ENCODE peak calls at places on chromosome 16, in six cellular contexts. One of them, this sample, is unnamed.

GRCh38 chr16:21646721-21647561 is 5.5 kb downstream of the IGSF6 start:
- DNase-seq in IMR-90: no peak
- DNase-seq in fibroblast of the aortic adventitia: no peak
- DNase-seq in dorsolateral prefrontal cortex: no peak
- DNase-seq in LNCaP clone FGC: no peak
- DNase-seq in fibroblast of pulmonary artery: no peak
- DNase-seq in this sample: no peak

GRCh38 chr16:31569360-31569717 is 41.6 kb downstream of the AHSP start:
- DNase-seq in IMR-90: no peak
- DNase-seq in fibroblast of the aortic adventitia: no peak
- DNase-seq in dorsolateral prefrontal cortex: no peak
- DNase-seq in LNCaP clone FGC: no peak
- DNase-seq in fibroblast of pulmonary artery: no peak
- DNase-seq in this sample: no peak

GRCh38 chr16:14669776-14670175 is 24.3 kb downstream of the PLA2G10 start:
- DNase-seq in IMR-90: no peak
- DNase-seq in fibroblast of the aortic adventitia: no peak
- DNase-seq in dorsolateral prefrontal cortex: no peak
- DNase-seq in LNCaP clone FGC: no peak
- DNase-seq in fibroblast of pulmonary artery: no peak
- DNase-seq in this sample: no peak

GRCh38 chr16:30051518-30051917 is 14.0 kb upstream of the ALDOA start:
- DNase-seq in IMR-90: peak; percentile 70
- DNase-seq in fibroblast of the aortic adventitia: peak; percentile 58
- DNase-seq in dorsolateral prefrontal cortex: peak; percentile 58
- DNase-seq in LNCaP clone FGC: no peak
- DNase-seq in fibroblast of pulmonary artery: peak; percentile 65
- DNase-seq in this sample: no peak

GRCh38 chr16:2337431-2338296 is 2.9 kb downstream of the ABCA3 start:
- DNase-seq in IMR-90: no peak
- DNase-seq in fibroblast of the aortic adventitia: no peak
- DNase-seq in dorsolateral prefrontal cortex: no peak
- DNase-seq in LNCaP clone FGC: no peak
- DNase-seq in fibroblast of pulmonary artery: no peak
- DNase-seq in this sample: no peak

GRCh38 chr16:22763655-22764054 is 50.3 kb upstream of the HS3ST2 start:
- DNase-seq in IMR-90: no peak
- DNase-seq in fibroblast of the aortic adventitia: no peak
- DNase-seq in dorsolateral prefrontal cortex: no peak
- DNase-seq in LNCaP clone FGC: no peak
- DNase-seq in fibroblast of pulmonary artery: no peak
- DNase-seq in this sample: no peak

GRCh38 chr16:5604770-5605169 is 507.2 kb upstream of the EEF2KMT start:
- DNase-seq in IMR-90: no peak
- DNase-seq in fibroblast of the aortic adventitia: no peak
- DNase-seq in dorsolateral prefrontal cortex: peak; percentile 56
- DNase-seq in LNCaP clone FGC: peak; percentile 7
- DNase-seq in fibroblast of pulmonary artery: no peak
- DNase-seq in this sample: no peak

GRCh38 chr16:12324152-12324551 is 347.6 kb downstream of the SNX29 start:
- DNase-seq in IMR-90: no peak
- DNase-seq in fibroblast of the aortic adventitia: no peak
- DNase-seq in dorsolateral prefrontal cortex: no peak
- DNase-seq in LNCaP clone FGC: no peak
- DNase-seq in fibroblast of pulmonary artery: no peak
- DNase-seq in this sample: no peak

GRCh38 chr16:72921620-72922019 is 126.3 kb downstream of the ZFHX3 start:
- DNase-seq in IMR-90: peak; percentile 32
- DNase-seq in fibroblast of the aortic adventitia: peak; percentile 36
- DNase-seq in dorsolateral prefrontal cortex: peak; percentile 42
- DNase-seq in LNCaP clone FGC: no peak
- DNase-seq in fibroblast of pulmonary artery: peak; percentile 71
- DNase-seq in this sample: no peak

GRCh38 chr16:4869147-4869790 is 22.0 kb downstream of the UBN1 start:
- DNase-seq in IMR-90: no peak
- DNase-seq in fibroblast of the aortic adventitia: no peak
- DNase-seq in dorsolateral prefrontal cortex: no peak
- DNase-seq in LNCaP clone FGC: peak; percentile 63
- DNase-seq in fibroblast of pulmonary artery: no peak
- DNase-seq in this sample: no peak

GRCh38 chr16:72066747-72067146 is 3.7 kb downstream of the HPR start:
- DNase-seq in IMR-90: peak; percentile 64
- DNase-seq in fibroblast of the aortic adventitia: peak; percentile 83
- DNase-seq in dorsolateral prefrontal cortex: no peak
- DNase-seq in LNCaP clone FGC: peak; percentile 14
- DNase-seq in fibroblast of pulmonary artery: peak; percentile 64
- DNase-seq in this sample: peak; percentile 16

GRCh38 chr16:20763461-20764232 is at the start of gene ACSM3:
- DNase-seq in IMR-90: peak; percentile 76
- DNase-seq in fibroblast of the aortic adventitia: peak; percentile 76
- DNase-seq in dorsolateral prefrontal cortex: no peak
- DNase-seq in LNCaP clone FGC: peak; percentile 87
- DNase-seq in fibroblast of pulmonary artery: peak; percentile 82
- DNase-seq in this sample: peak; percentile 34

GRCh38 chr16:28609631-28610594 is at the start of gene SULT1A1:
- DNase-seq in IMR-90: no peak
- DNase-seq in fibroblast of the aortic adventitia: peak; percentile 35
- DNase-seq in dorsolateral prefrontal cortex: no peak
- DNase-seq in LNCaP clone FGC: no peak
- DNase-seq in fibroblast of pulmonary artery: peak; percentile 60
- DNase-seq in this sample: no peak

GRCh38 chr16:68265078-68265925 is 976 bp downstream of the SLC7A6 start:
- DNase-seq in IMR-90: peak; percentile 69
- DNase-seq in fibroblast of the aortic adventitia: peak; percentile 74
- DNase-seq in dorsolateral prefrontal cortex: peak; percentile 40
- DNase-seq in LNCaP clone FGC: no peak
- DNase-seq in fibroblast of pulmonary artery: peak; percentile 64
- DNase-seq in this sample: peak; percentile 59

DNA sequence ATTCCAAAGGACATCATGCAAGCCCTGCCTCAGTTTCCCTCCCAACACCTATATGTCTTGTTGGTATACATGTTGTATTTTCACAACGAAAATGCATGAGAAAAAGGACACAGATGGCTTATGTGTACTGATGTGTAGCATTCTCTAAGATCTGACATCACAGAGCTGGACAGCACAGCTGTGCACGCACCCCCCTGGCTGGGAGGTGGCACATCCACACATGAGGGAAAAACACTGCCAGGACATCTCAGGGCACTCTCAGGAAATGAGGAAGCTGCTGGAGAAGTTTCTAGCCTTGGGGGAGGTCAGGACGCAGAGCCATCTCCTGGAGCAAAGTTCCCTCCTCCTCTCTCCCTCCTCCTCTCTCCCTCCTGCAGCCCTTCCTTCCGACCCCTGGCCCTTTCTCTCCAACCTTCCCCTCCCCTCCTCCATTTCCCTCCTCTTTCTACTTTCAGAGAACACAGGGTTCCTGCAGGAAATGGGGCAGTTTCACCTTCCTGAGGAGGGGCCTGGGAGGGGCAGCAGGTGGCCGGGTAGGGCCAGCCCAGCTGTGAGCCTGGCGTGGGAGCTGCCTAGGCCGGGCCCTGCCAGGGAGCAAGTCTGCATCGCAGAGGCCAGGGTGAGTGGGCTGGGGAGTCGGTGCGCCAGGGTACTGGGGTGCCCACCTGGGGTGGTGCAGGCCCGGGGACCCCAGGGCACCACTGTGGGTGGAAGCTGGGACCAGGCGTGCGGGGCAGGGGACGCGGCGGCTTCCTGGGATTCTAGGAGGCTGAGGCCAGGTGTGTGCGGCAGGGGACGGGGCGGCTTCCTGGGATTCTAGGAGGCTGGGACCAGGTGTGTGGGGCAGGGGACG is at the start of gene DPEP1:
- DNase-seq in IMR-90: no peak
- DNase-seq in fibroblast of the aortic adventitia: no peak
- DNase-seq in dorsolateral prefrontal cortex: no peak
- DNase-seq in LNCaP clone FGC: no peak
- DNase-seq in fibroblast of pulmonary artery: no peak
- DNase-seq in this sample: no peak
- H3K4me3 ChIP-seq in IMR-90: no peak within 1 kb of the TSS
- H3K4me3 ChIP-seq in fibroblast of the aortic adventitia: no peak within 1 kb of the TSS
- H3K4me3 ChIP-seq in dorsolateral prefrontal cortex: no peak within 1 kb of the TSS
- H3K4me3 ChIP-seq in LNCaP clone FGC: no peak within 1 kb of the TSS
- H3K4me3 ChIP-seq in fibroblast of pulmonary artery: no peak within 1 kb of the TSS
- H3K4me3 ChIP-seq in this sample: no peak within 1 kb of the TSS

GRCh38 chr16:55384848-55385247 is 60.8 kb downstream of the IRX6 start:
- DNase-seq in IMR-90: no peak
- DNase-seq in fibroblast of the aortic adventitia: no peak
- DNase-seq in dorsolateral prefrontal cortex: no peak
- DNase-seq in LNCaP clone FGC: no peak
- DNase-seq in fibroblast of pulmonary artery: no peak
- DNase-seq in this sample: no peak
- TF ChIP-seq CTCF in IMR-90: no peak
- TF ChIP-seq CTCF in fibroblast of the aortic adventitia: no peak
- TF ChIP-seq CTCF in dorsolateral prefrontal cortex: no peak
- TF ChIP-seq CTCF in LNCaP clone FGC: no peak
- TF ChIP-seq CTCF in fibroblast of pulmonary artery: no peak
- TF ChIP-seq CTCF in this sample: no peak

DNA sequence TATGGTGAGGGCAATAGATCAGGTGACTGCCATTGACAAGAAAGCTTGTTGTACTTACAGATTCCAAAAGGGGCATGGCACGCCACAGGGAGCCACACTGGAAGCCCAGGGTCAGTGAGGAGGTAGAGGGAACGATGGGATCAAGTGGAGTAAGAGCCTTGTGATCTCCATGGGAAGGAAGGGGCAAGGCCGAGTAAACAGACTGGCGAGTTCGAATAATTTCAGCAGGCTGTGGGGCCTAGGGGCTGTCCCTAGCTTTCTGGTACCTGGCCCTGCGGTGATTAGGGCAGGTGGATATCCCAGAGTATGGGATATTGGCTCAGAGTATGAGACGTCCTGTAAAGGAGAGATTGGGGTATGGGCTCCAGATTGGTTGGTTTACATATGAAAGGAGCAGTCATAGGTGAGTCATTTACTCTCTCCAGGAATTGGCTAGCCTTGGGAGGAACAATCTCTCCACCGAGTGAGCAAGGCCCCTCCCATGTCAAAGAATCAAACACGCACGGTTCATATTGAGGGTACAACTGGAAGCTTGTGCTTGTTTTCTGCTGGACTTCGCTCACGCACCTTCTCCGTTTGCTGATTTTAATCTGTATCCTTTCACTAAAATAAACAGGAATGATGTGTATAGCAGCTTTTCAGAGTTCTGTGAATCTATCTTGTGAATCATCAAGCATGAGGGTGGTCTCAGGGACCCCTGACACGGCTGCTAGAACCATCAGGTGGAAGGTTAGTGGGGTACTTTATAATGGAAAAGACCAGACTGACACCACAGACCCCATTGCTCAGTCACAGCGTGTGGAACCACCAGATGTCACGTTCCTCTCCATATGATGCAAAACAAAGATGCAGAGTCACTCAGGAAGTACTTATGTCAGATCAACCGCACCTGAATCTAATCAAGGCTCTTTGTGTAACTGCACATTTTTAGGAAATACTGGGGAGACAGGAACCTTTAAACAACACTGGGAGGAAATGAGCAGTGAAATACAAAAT is 27.9 kb downstream of the GABARAPL2 start:
- DNase-seq in IMR-90: peak; percentile 83
- DNase-seq in fibroblast of the aortic adventitia: peak; percentile 47
- DNase-seq in dorsolateral prefrontal cortex: no peak
- DNase-seq in LNCaP clone FGC: no peak
- DNase-seq in fibroblast of pulmonary artery: peak; percentile 46
- DNase-seq in this sample: peak; percentile 68
- H3K4me3 ChIP-seq in IMR-90: no peak overlapping the region
- H3K4me3 ChIP-seq in fibroblast of the aortic adventitia: no peak overlapping the region
- H3K4me3 ChIP-seq in dorsolateral prefrontal cortex: no peak overlapping the region
- H3K4me3 ChIP-seq in LNCaP clone FGC: no peak overlapping the region
- H3K4me3 ChIP-seq in fibroblast of pulmonary artery: no peak overlapping the region
- H3K4me3 ChIP-seq in this sample: no peak overlapping the region

GRCh38 chr16:56246051-56246817 is 54.9 kb downstream of the GNAO1 start:
- DNase-seq in IMR-90: peak; percentile 5
- DNase-seq in fibroblast of the aortic adventitia: no peak
- DNase-seq in dorsolateral prefrontal cortex: peak; percentile 90
- DNase-seq in LNCaP clone FGC: peak; percentile 43
- DNase-seq in fibroblast of pulmonary artery: no peak
- DNase-seq in this sample: no peak
- TF ChIP-seq CTCF in IMR-90: no peak
- TF ChIP-seq CTCF in fibroblast of the aortic adventitia: no peak
- TF ChIP-seq CTCF in dorsolateral prefrontal cortex: peak; percentile 48
- TF ChIP-seq CTCF in LNCaP clone FGC: no peak
- TF ChIP-seq CTCF in fibroblast of pulmonary artery: no peak
- TF ChIP-seq CTCF in this sample: no peak

DNA sequence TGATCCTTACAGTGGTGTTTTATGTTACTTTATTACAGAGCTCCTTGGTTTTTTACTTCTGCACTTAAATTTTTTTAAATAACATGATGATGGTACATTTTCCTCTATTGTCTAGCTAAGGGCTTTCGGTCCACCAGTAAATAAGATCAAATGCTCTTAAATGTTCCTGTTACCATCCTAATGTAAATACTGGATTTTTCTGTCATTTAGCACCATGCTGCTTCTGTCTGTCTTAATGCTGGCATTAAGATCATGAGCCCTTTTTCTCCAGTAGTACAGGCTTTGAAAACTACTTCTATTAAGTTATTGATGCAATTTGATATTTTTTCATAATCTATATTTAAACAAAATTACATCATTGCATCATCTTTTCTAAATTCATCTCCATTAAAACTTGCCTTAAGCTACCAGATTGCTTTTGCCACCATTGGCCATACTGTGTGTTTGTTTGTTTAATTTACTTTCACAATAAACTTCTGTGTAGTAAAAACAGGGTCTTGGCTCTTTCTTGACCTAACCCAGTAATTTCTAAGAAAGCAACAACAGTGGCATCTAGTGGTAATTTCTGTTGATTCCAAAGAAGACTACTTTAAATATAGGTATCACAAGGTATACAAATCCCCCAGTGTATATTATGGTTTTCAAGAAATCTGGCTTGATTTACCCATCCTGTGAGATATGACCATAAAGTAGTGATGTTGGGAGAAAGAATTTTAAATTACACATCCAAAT is 9.0 kb upstream of the PHAF1 start:
- DNase-seq in IMR-90: peak; percentile 56
- DNase-seq in fibroblast of the aortic adventitia: peak; percentile 63
- DNase-seq in dorsolateral prefrontal cortex: no peak
- DNase-seq in LNCaP clone FGC: no peak
- DNase-seq in fibroblast of pulmonary artery: peak; percentile 64
- DNase-seq in this sample: no peak
- H3K4me3 ChIP-seq in IMR-90: no peak overlapping the region
- H3K4me3 ChIP-seq in fibroblast of the aortic adventitia: no peak overlapping the region
- H3K4me3 ChIP-seq in dorsolateral prefrontal cortex: no peak overlapping the region
- H3K4me3 ChIP-seq in LNCaP clone FGC: no peak overlapping the region
- H3K4me3 ChIP-seq in fibroblast of pulmonary artery: no peak overlapping the region
- H3K4me3 ChIP-seq in this sample: no peak overlapping the region

GRCh38 chr16:82936941-82937551 is 310.3 kb downstream of the CDH13 start:
- DNase-seq in IMR-90: peak; percentile 87
- DNase-seq in fibroblast of the aortic adventitia: peak; percentile 48
- DNase-seq in dorsolateral prefrontal cortex: no peak
- DNase-seq in LNCaP clone FGC: no peak
- DNase-seq in fibroblast of pulmonary artery: peak; percentile 81
- DNase-seq in this sample: no peak

GRCh38 chr16:82938108-82938507 is 311.3 kb downstream of the CDH13 start:
- DNase-seq in IMR-90: no peak
- DNase-seq in fibroblast of the aortic adventitia: no peak
- DNase-seq in dorsolateral prefrontal cortex: no peak
- DNase-seq in LNCaP clone FGC: no peak
- DNase-seq in fibroblast of pulmonary artery: no peak
- DNase-seq in this sample: no peak

GRCh38 chr16:82935781-82936180 is 309.0 kb downstream of the CDH13 start:
- DNase-seq in IMR-90: no peak
- DNase-seq in fibroblast of the aortic adventitia: no peak
- DNase-seq in dorsolateral prefrontal cortex: no peak
- DNase-seq in LNCaP clone FGC: no peak
- DNase-seq in fibroblast of pulmonary artery: no peak
- DNase-seq in this sample: no peak
- TF ChIP-seq CTCF in IMR-90: no peak
- TF ChIP-seq CTCF in fibroblast of the aortic adventitia: no peak
- TF ChIP-seq CTCF in dorsolateral prefrontal cortex: no peak
- TF ChIP-seq CTCF in LNCaP clone FGC: no peak
- TF ChIP-seq CTCF in fibroblast of pulmonary artery: no peak
- TF ChIP-seq CTCF in this sample: no peak

This sample was measured in AG09309.